ENCODE peak calls at places on chromosome 22, in ten cellular contexts. One of them, this sample, is unnamed.

GRCh38 chr22:30216710-30217109 is 29.8 kb downstream of the LIF start:
- DNase-seq in left lung: no peak
- DNase-seq in bronchial epithelial cell: no peak
- DNase-seq in left ventricle myocardium inferior: no peak
- DNase-seq in astrocyte of the cerebellum: no peak
- DNase-seq in tibial artery: no peak
- DNase-seq in astrocyte of the spinal cord: no peak
- DNase-seq in lower leg skin: no peak
- DNase-seq in AG09309: no peak
- DNase-seq in fibroblast of lung: no peak
- DNase-seq in this sample: no peak

GRCh38 chr22:30301995-30302809 is 12.9 kb upstream of the CASTOR1 start:
- DNase-seq in left ventricle myocardium inferior: peak
- DNase-seq in astrocyte of the cerebellum: peak
- DNase-seq in tibial artery: peak
- DNase-seq in astrocyte of the spinal cord: peak
- DNase-seq in bronchial epithelial cell: peak
- DNase-seq in fibroblast of lung: peak
- DNase-seq in left lung: peak
- DNase-seq in lower leg skin: peak
- DNase-seq in AG09309: no peak
- DNase-seq in this sample: peak

GRCh38 chr22:33897621-33897910 is 22.7 kb downstream of the LARGE1 start:
- DNase-seq in fibroblast of lung: no peak
- DNase-seq in left lung: no peak
- DNase-seq in bronchial epithelial cell: no peak
- DNase-seq in AG09309: no peak
- DNase-seq in astrocyte of the cerebellum: no peak
- DNase-seq in left ventricle myocardium inferior: no peak
- DNase-seq in tibial artery: no peak
- DNase-seq in lower leg skin: no peak
- DNase-seq in astrocyte of the spinal cord: no peak
- DNase-seq in this sample: no peak

GRCh38 chr22:46237453-46238158 is 12.5 kb downstream of the CDPF1 start:
- DNase-seq in bronchial epithelial cell: no peak
- DNase-seq in astrocyte of the cerebellum: no peak
- DNase-seq in tibial artery: no peak
- DNase-seq in fibroblast of lung: no peak
- DNase-seq in left lung: no peak
- DNase-seq in astrocyte of the spinal cord: no peak
- DNase-seq in left ventricle myocardium inferior: peak
- DNase-seq in AG09309: no peak
- DNase-seq in lower leg skin: no peak
- DNase-seq in this sample: no peak

GRCh38 chr22:40911772-40912171 is 39.4 kb upstream of the RBX1 start:
- DNase-seq in astrocyte of the cerebellum: no peak
- DNase-seq in fibroblast of lung: no peak
- DNase-seq in bronchial epithelial cell: no peak
- DNase-seq in AG09309: no peak
- DNase-seq in left lung: no peak
- DNase-seq in left ventricle myocardium inferior: no peak
- DNase-seq in tibial artery: no peak
- DNase-seq in astrocyte of the spinal cord: no peak
- DNase-seq in lower leg skin: no peak
- DNase-seq in this sample: no peak

GRCh38 chr22:46581580-46582244 is 38.5 kb upstream of the GRAMD4 start:
- DNase-seq in astrocyte of the cerebellum: no peak
- DNase-seq in AG09309: no peak
- DNase-seq in bronchial epithelial cell: no peak
- DNase-seq in left lung: peak
- DNase-seq in tibial artery: no peak
- DNase-seq in astrocyte of the spinal cord: no peak
- DNase-seq in left ventricle myocardium inferior: peak
- DNase-seq in fibroblast of lung: no peak
- DNase-seq in lower leg skin: no peak
- DNase-seq in this sample: no peak

GRCh38 chr22:46367707-46368191 is 32.2 kb downstream of the TRMU start:
- DNase-seq in fibroblast of lung: peak
- DNase-seq in left ventricle myocardium inferior: peak
- DNase-seq in left lung: peak
- DNase-seq in AG09309: no peak
- DNase-seq in bronchial epithelial cell: peak
- DNase-seq in lower leg skin: no peak
- DNase-seq in astrocyte of the cerebellum: no peak
- DNase-seq in astrocyte of the spinal cord: peak
- DNase-seq in tibial artery: no peak
- DNase-seq in this sample: peak

GRCh38 chr22:30340911-30341685 is 14.4 kb upstream of the TBC1D10A start:
- DNase-seq in bronchial epithelial cell: no peak
- DNase-seq in astrocyte of the cerebellum: no peak
- DNase-seq in astrocyte of the spinal cord: no peak
- DNase-seq in left ventricle myocardium inferior: peak
- DNase-seq in lower leg skin: no peak
- DNase-seq in AG09309: no peak
- DNase-seq in fibroblast of lung: no peak
- DNase-seq in tibial artery: peak
- DNase-seq in left lung: no peak
- DNase-seq in this sample: no peak

GRCh38 chr22:46338636-46339035 is 3.1 kb downstream of the TRMU start:
- DNase-seq in tibial artery: no peak
- DNase-seq in astrocyte of the spinal cord: no peak
- DNase-seq in bronchial epithelial cell: no peak
- DNase-seq in astrocyte of the cerebellum: no peak
- DNase-seq in left lung: no peak
- DNase-seq in AG09309: no peak
- DNase-seq in lower leg skin: no peak
- DNase-seq in fibroblast of lung: no peak
- DNase-seq in left ventricle myocardium inferior: peak
- DNase-seq in this sample: no peak

GRCh38 chr22:38866399-38867123 is 5.5 kb downstream of the CBX6 start:
- DNase-seq in left ventricle myocardium inferior: no peak
- DNase-seq in astrocyte of the cerebellum: no peak
- DNase-seq in left lung: peak
- DNase-seq in AG09309: no peak
- DNase-seq in tibial artery: peak
- DNase-seq in astrocyte of the spinal cord: no peak
- DNase-seq in fibroblast of lung: no peak
- DNase-seq in bronchial epithelial cell: no peak
- DNase-seq in lower leg skin: no peak
- DNase-seq in this sample: no peak

DNA sequence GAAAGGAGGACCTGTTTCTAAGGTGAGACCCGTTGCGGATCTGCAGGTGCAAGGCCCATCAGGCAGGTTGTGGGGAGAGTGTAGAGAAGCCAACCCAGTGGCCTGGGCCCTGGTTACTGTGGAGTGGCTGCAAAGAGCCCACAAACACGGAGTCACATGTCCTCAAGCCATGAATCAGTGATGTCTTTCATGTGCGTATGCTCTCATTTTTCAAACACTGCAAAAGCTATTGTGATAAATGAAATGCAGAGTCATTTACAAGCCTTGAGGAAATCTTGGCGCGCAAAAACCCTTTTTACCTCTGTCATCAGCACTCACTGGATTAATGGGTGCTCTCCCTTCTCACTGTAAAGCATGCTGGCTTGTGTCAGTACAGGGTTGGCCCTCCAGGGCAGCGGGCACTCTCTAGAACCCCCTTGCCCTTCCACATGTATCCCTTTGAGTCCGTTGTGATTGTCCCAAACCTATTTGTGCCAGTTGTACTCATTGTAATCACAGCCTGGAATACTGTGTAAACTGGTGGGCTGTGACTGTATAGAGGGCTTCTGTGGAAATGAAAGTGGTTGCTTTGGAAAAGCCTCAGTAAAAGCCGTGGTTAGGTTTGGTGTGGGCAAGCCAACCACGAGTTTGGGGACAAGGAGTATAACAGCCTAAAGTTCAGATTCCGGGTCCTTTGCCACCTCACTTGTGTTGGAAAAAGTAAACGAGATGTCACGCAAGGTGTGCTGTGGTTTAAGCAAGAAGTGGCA is 10.4 kb downstream of the GNAZ start:
- DNase-seq in fibroblast of lung: no peak
- DNase-seq in left ventricle myocardium inferior: no peak
- DNase-seq in astrocyte of the spinal cord: no peak
- DNase-seq in astrocyte of the cerebellum: no peak
- DNase-seq in AG09309: no peak
- DNase-seq in left lung: no peak
- DNase-seq in tibial artery: no peak
- DNase-seq in bronchial epithelial cell: no peak
- DNase-seq in lower leg skin: no peak
- DNase-seq in this sample: no peak
- H3K4me3 ChIP-seq in fibroblast of lung: no peak
- H3K4me3 ChIP-seq in left ventricle myocardium inferior: no peak
- H3K4me3 ChIP-seq in astrocyte of the spinal cord: no peak
- H3K4me3 ChIP-seq in astrocyte of the cerebellum: no peak
- H3K4me3 ChIP-seq in AG09309: no peak
- H3K4me3 ChIP-seq in left lung: no peak
- H3K4me3 ChIP-seq in tibial artery: no peak
- H3K4me3 ChIP-seq in bronchial epithelial cell: no peak
- H3K4me3 ChIP-seq in lower leg skin: no peak
- H3K4me3 ChIP-seq in this sample: no peak

DNA sequence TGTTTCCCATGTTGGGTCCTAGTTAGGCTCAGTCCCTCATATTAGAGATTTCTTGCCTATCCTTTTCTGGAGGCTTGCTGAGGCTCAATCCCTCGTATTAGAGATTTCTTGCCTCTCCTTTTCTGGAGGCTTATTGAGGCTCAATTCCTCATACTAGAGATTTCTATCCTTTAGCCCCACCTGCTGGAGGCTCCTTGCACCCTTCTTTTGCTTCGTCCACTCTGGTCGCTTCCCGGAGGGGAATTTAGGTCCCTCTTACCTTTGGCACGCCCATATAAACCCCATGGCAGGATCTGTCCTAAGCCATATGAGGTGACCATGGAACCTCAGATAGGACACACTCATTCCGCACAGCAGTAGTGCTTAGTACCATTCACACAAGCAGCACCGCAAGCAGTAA is 15.9 kb downstream of the CYP2D6 start:
- DNase-seq in tibial artery: no peak
- DNase-seq in astrocyte of the spinal cord: no peak
- DNase-seq in fibroblast of lung: peak
- DNase-seq in left lung: no peak
- DNase-seq in left ventricle myocardium inferior: no peak
- DNase-seq in lower leg skin: no peak
- DNase-seq in AG09309: no peak
- DNase-seq in bronchial epithelial cell: no peak
- DNase-seq in astrocyte of the cerebellum: no peak
- DNase-seq in this sample: peak
- TF ChIP-seq CTCF in tibial artery: no peak
- TF ChIP-seq CTCF in astrocyte of the spinal cord: peak
- TF ChIP-seq CTCF in fibroblast of lung: peak
- TF ChIP-seq CTCF in left lung: no peak
- TF ChIP-seq CTCF in left ventricle myocardium inferior: peak
- TF ChIP-seq CTCF in lower leg skin: no peak
- TF ChIP-seq CTCF in AG09309: peak
- TF ChIP-seq CTCF in bronchial epithelial cell: no peak
- TF ChIP-seq CTCF in astrocyte of the cerebellum: peak
- TF ChIP-seq CTCF in this sample: peak

GRCh38 chr22:50014655-50015401 is 2.3 kb upstream of the IL17REL start:
- DNase-seq in tibial artery: peak
- DNase-seq in astrocyte of the cerebellum: no peak
- DNase-seq in left lung: no peak
- DNase-seq in fibroblast of lung: no peak
- DNase-seq in lower leg skin: no peak
- DNase-seq in bronchial epithelial cell: no peak
- DNase-seq in AG09309: no peak
- DNase-seq in left ventricle myocardium inferior: peak
- DNase-seq in astrocyte of the spinal cord: no peak
- DNase-seq in this sample: no peak
- H3K4me3 ChIP-seq in tibial artery: no peak
- H3K4me3 ChIP-seq in astrocyte of the cerebellum: no peak
- H3K4me3 ChIP-seq in left lung: no peak
- H3K4me3 ChIP-seq in fibroblast of lung: no peak
- H3K4me3 ChIP-seq in lower leg skin: no peak
- H3K4me3 ChIP-seq in bronchial epithelial cell: no peak
- H3K4me3 ChIP-seq in AG09309: no peak
- H3K4me3 ChIP-seq in left ventricle myocardium inferior: no peak
- H3K4me3 ChIP-seq in astrocyte of the spinal cord: no peak
- H3K4me3 ChIP-seq in this sample: no peak

DNA sequence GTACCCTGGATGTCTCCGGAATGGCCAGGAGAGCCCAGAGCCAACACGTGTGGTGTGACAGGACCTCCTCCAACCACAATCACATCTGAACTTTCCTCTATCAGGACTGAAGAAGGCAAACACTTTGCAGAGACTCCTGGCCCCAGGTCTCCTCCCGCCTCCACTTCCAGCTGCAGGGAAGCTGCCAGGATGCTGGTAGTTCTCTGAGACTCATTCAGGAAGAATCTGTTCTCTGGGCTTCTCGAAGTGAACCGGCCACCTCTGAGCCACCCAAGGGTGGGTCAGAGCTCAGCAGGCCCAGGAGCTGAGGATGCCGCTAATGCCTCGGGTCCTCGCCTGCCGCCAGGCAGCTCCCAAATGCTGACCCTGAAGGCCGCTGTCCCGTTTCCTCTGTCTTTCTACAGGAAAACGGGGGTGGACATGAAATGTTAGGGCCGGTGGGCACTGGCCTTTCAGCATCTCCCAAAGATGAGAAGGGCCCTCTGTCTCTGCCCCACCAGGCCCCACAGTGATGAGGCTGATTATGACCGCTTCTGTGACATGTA is 789.9 kb downstream of the BRD1 start:
- DNase-seq in left ventricle myocardium inferior: no peak
- DNase-seq in astrocyte of the cerebellum: no peak
- DNase-seq in tibial artery: no peak
- DNase-seq in left lung: no peak
- DNase-seq in bronchial epithelial cell: no peak
- DNase-seq in lower leg skin: no peak
- DNase-seq in astrocyte of the spinal cord: no peak
- DNase-seq in fibroblast of lung: no peak
- DNase-seq in AG09309: no peak
- DNase-seq in this sample: no peak
- TF ChIP-seq CTCF in left ventricle myocardium inferior: no peak
- TF ChIP-seq CTCF in astrocyte of the cerebellum: no peak
- TF ChIP-seq CTCF in tibial artery: no peak
- TF ChIP-seq CTCF in left lung: no peak
- TF ChIP-seq CTCF in bronchial epithelial cell: no peak
- TF ChIP-seq CTCF in lower leg skin: no peak
- TF ChIP-seq CTCF in astrocyte of the spinal cord: no peak
- TF ChIP-seq CTCF in fibroblast of lung: no peak
- TF ChIP-seq CTCF in AG09309: no peak
- TF ChIP-seq CTCF in this sample: no peak